ENCODE peak calls at places on chromosomes 12 and 14, in six cellular contexts. S is AG09319; M is choroid plexus epithelial cell; N is AG09309; G is spleen; R is stimulated activated naive CD4-positive, alpha-beta T cell. D is an unnamed sample.

GRCh38 chr12:25950329-25951115 is 8.0 kb upstream of the RASSF8 start:
- DNase-seq in S (no peak), M (no peak), N (no peak), G (no peak), R (no peak), D (no peak)

GRCh38 chr14:87934185-87934584 is 58.8 kb downstream of the GALC start:
- DNase-seq in S (no peak), M (peak; percentile 44), N (no peak), G (no peak), R (no peak), D (no peak)

GRCh38 chr12:52233462-52234141 is 559 bp downstream of the KRT7 start:
- DNase-seq in S (no peak), M (no peak), N (no peak), G (peak; percentile 55), R (no peak), D (no peak)

GRCh38 chr14:86532219-86532618 is 1002.3 kb downstream of the FLRT2 start:
- DNase-seq in S (no peak), M (peak; percentile 31), N (no peak), G (no peak), R (no peak), D (no peak)

GRCh38 chr12:12456637-12457036 is 99.8 kb downstream of the BORCS5 start:
- DNase-seq in S (no peak), M (peak; percentile 68), N (peak; percentile 17), G (no peak), R (no peak), D (no peak)

GRCh38 chr12:130526813-130527212 is 189.1 kb downstream of the PIWIL1 start:
- DNase-seq in S (no peak), M (no peak), N (no peak), G (no peak), R (no peak), D (peak; percentile 67)

GRCh38 chr12:52119398-52120254 is 40.1 kb downstream of the SMIM41 start:
- DNase-seq in S (no peak), M (peak; percentile 32), N (no peak), G (peak; percentile 83), R (peak; percentile 18), D (peak; percentile 37)

GRCh38 chr12:42238240-42239140 is at the start of gene YAF2:
- DNase-seq in S (peak; percentile 69), M (peak; percentile 90), N (peak; percentile 31), G (peak; percentile 98), R (peak; percentile 80), D (peak; percentile 78)

GRCh38 chr12:121288941-121289340 is 7.6 kb downstream of the CAMKK2 start:
- DNase-seq in S (no peak), M (peak; percentile 5), N (no peak), G (no peak), R (no peak), D (no peak)

GRCh38 chr12:19298837-19299605 is 140.3 kb upstream of the AEBP2 start:
- DNase-seq in S (no peak), M (no peak), N (no peak), G (no peak), R (no peak), D (no peak)

GRCh38 chr12:47754126-47754525 is 4.6 kb downstream of the RAPGEF3 start:
- DNase-seq in S (no peak), M (no peak), N (no peak), G (no peak), R (no peak), D (no peak)

GRCh38 chr12:70466753-70467152 is 100.7 kb downstream of the KCNMB4 start:
- DNase-seq in S (no peak), M (no peak), N (no peak), G (no peak), R (no peak), D (no peak)

GRCh38 chr14:105365101-105365500 is 33.2 kb upstream of the TEX22 start:
- DNase-seq in S (no peak), M (no peak), N (no peak), G (no peak), R (no peak), D (no peak)

GRCh38 chr12:112473056-112473455 is 54.3 kb downstream of the PTPN11 start:
- DNase-seq in S (no peak), M (peak; percentile 33), N (no peak), G (no peak), R (no peak), D (no peak)

GRCh38 chr12:107119091-107119490 is 25.7 kb upstream of the CRY1 start:
- DNase-seq in S (no peak), M (no peak), N (no peak), G (no peak), R (no peak), D (no peak)

GRCh38 chr14:71261206-71261605 is 353.9 kb downstream of the PCNX1 start:
- DNase-seq in S (no peak), M (peak; percentile 77), N (no peak), G (no peak), R (no peak), D (no peak)

GRCh38 chr12:88952543-88952942 is 372.3 kb upstream of the KITLG start:
- DNase-seq in S (no peak), M (peak; percentile 58), N (no peak), G (no peak), R (no peak), D (no peak)

GRCh38 chr14:75147423-75148071 is 20.7 kb upstream of the NEK9 start:
- DNase-seq in S (peak; percentile 47), M (peak; percentile 99), N (peak; percentile 61), G (peak; percentile 80), R (no peak), D (peak; percentile 40)

GRCh38 chr12:125892276-125892675 is 827.0 kb downstream of the AACS start:
- DNase-seq in S (no peak), M (no peak), N (no peak), G (no peak), R (no peak), D (no peak)

GRCh38 chr12:32811686-32812392 is 56.1 kb upstream of the YARS2 start:
- DNase-seq in S (no peak), M (no peak), N (no peak), G (no peak), R (no peak), D (no peak)

GRCh38 chr12:124563401-124563800 is 4.0 kb downstream of the NCOR2 start:
- DNase-seq in S (no peak), M (no peak), N (no peak), G (no peak), R (no peak), D (no peak)

GRCh38 chr14:80805136-80805535 is 136.4 kb downstream of the CEP128 start:
- DNase-seq in S (no peak), M (no peak), N (no peak), G (no peak), R (no peak), D (no peak)

D was measured in neural crest cell.